ENCODE peak calls at places on chromosomes 13 and 19, in nine cellular contexts. J is neural progenitor cell, Y is astrocyte, O is GM23338, P is A673, N is fibroblast of lung, K is PC-3, Q is DND-41, V is mammary epithelial cell. D is an unnamed sample.
A peak's percentile ranks its signal among the peaks of the same experiment; 100 is the strongest.

GRCh38 chr19:42199440-42200115 is 17.9 kb downstream of the DEDD2 start:
- DNase-seq in N (no peak), J (no peak), O (peak; percentile 61), Q (peak; percentile 93), V (peak; percentile 80), P (no peak), K (no peak), Y (no peak), D (no peak)

GRCh38 chr13:48879854-48880253 is 95.9 kb upstream of the FNDC3A start:
- DNase-seq in Q (no peak), P (no peak), N (no peak), O (no peak), K (no peak), J (no peak), Y (no peak), V (no peak), D (no peak)

GRCh38 chr13:87123987-87124784 is 547.0 kb upstream of the SLITRK5 start:
- DNase-seq in K (peak; percentile 90), P (peak; percentile 92), Y (peak; percentile 100), O (peak; percentile 48), Q (peak; percentile 13), N (peak; percentile 100), J (peak; percentile 59), V (peak; percentile 98), D (peak; percentile 98)

GRCh38 chr13:97430296-97430695 is 3.7 kb upstream of the RAP2A start:
- DNase-seq in J (no peak), Q (no peak), Y (no peak), P (no peak), N (no peak), V (no peak), O (no peak), K (no peak), D (no peak)

GRCh38 chr19:33241530-33242101 is 16.0 kb upstream of the SLC7A10 start:
- DNase-seq in O (peak; percentile 55), Q (no peak), V (peak; percentile 46), P (no peak), Y (no peak), N (peak; percentile 10), J (peak; percentile 55), K (peak; percentile 4), D (peak; percentile 83)

GRCh38 chr19:31146546-31147183 is 202.6 kb downstream of the TSHZ3 start:
- DNase-seq in V (peak; percentile 30), O (peak; percentile 36), Q (no peak), K (no peak), Y (no peak), J (no peak), P (no peak), N (no peak), D (peak; percentile 72)

GRCh38 chr19:44745386-44745831 is 3.1 kb upstream of the BCL3 start:
- DNase-seq in Q (no peak), V (peak; percentile 43), K (peak; percentile 30), Y (peak; percentile 72), J (peak; percentile 22), P (peak; percentile 74), N (peak; percentile 82), O (peak; percentile 52), D (peak; percentile 87)

GRCh38 chr13:111095911-111096501 is 19.1 kb upstream of the ARHGEF7 start:
- DNase-seq in O (no peak), P (no peak), N (no peak), Y (no peak), V (no peak), Q (no peak), J (no peak), K (no peak), D (no peak)

GRCh38 chr19:33862991-33863390 is 66.3 kb downstream of the KCTD15 start:
- DNase-seq in K (no peak), V (no peak), J (no peak), N (no peak), P (no peak), O (no peak), Y (no peak), Q (no peak), D (no peak)

GRCh38 chr13:34594507-34594906 is 347.6 kb upstream of the NBEA start:
- DNase-seq in Q (no peak), K (no peak), O (no peak), J (no peak), N (no peak), P (no peak), Y (no peak), V (no peak), D (no peak)

GRCh38 chr19:13011653-13012389 is 16.5 kb downstream of the NFIX start:
- DNase-seq in O (peak; percentile 78), K (no peak), P (no peak), V (no peak), J (no peak), N (no peak), Y (no peak), Q (no peak), D (peak; percentile 38)

GRCh38 chr13:42524487-42525034 is 49.4 kb upstream of the TNFSF11 start:
- DNase-seq in O (no peak), V (no peak), J (no peak), P (no peak), Y (no peak), K (peak; percentile 30), N (no peak), Q (no peak), D (no peak)

DNA sequence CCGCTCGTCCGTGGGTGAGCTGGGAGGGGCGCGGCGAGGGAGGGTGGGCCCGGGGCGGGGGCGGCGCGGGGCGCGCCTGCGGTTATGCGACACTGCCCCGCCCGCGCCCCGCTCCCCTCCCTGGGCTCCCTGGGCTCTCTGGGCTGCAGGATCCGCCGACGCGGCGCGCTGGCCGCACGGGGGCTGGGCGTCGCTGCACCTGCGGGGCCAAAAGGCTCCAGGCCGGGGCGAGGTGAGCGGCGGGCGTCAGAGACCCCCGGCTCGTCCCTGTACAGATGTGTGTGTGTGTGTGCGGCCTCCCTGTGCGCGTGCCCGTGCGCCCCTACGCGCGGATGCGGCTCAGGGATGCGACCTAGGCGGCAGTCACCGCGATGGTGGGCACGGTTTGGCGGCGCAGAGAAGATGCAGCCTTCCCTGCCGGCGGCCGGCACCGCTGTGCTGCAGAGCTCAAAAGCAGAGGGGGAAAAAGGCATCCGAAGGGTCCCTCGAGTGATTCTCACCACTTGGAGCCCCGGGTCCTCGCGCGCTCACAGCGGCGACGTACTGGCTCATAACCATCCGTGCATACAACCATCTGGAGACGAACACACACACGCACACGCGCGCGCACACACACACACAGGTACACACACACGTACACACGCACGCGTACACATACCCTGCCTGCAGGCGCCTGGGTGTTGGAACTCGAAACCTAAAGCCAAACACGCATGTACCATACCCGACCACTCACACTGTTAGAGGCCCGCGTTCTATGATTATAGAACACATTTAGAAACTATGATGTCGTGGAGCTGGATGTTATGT is 704 bp downstream of the ATP8A2 start:
- DNase-seq in P (peak; percentile 26), J (peak; percentile 66), V (no peak), K (no peak), Y (no peak), O (peak; percentile 64), N (no peak), Q (no peak), D (peak; percentile 14)
- TF ChIP-seq EZH2 in P (no peak), J (peak; percentile 81), V (peak; percentile 91), K (peak; percentile 73), Y (peak; percentile 85), O (no peak), N (peak; percentile 66), Q (no peak), D (peak; percentile 70)

DNA sequence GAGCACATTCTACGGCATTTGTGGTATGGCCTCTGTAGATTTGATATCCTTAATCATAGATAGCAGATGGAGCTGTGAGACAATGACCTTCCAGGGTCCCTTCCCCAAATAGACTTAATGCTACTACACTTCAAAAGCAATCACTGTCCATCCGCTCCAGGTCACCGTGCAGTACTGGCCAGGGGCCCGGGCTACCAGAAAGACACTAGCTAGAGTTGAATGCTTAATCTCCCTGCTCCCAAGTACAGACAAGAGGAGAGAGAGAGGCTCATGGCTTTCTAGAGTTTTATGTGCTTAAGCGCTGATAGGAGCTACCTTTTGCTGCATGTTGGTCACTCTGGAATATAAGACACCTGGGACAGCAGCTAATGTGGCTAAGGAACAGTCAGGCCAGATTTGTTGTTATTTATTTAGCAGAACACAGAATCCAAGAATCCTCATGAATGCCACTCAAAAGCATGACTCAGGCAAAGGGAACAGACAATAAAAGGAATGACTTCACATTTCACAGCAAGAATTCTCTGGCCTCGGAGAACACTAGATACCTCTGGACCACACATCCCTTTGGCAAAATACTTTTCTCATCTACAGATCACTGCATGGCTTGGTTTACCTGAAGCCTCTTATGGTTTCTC is 165.0 kb downstream of the LACC1 start:
- DNase-seq in Q (no peak), Y (peak; percentile 32), N (peak; percentile 43), O (no peak), P (no peak), V (no peak), K (peak; percentile 76), J (no peak), D (no peak)
- TF ChIP-seq EZH2 in Q (no peak), Y (no peak), N (no peak), O (no peak), P (no peak), V (no peak), K (no peak), J (no peak), D (no peak)

GRCh38 chr19:7292950-7293794 is 1.0 kb downstream of the INSR start:
- DNase-seq in V (no peak), N (no peak), J (peak; percentile 36), Q (no peak), O (peak; percentile 39), K (no peak), P (no peak), Y (no peak), D (peak; percentile 48)
- TF ChIP-seq EZH2 in V (no peak), N (no peak), J (peak; percentile 14), Q (no peak), O (no peak), K (no peak), P (no peak), Y (no peak), D (no peak)

GRCh38 chr19:3368441-3368795 is 2.0 kb downstream of the NFIC start:
- DNase-seq in Q (no peak), K (no peak), N (no peak), J (no peak), V (no peak), P (no peak), Y (no peak), O (no peak), D (peak; percentile 53)
- TF ChIP-seq EZH2 in Q (no peak), K (no peak), N (no peak), J (no peak), V (no peak), P (no peak), Y (no peak), O (no peak), D (no peak)

DNA sequence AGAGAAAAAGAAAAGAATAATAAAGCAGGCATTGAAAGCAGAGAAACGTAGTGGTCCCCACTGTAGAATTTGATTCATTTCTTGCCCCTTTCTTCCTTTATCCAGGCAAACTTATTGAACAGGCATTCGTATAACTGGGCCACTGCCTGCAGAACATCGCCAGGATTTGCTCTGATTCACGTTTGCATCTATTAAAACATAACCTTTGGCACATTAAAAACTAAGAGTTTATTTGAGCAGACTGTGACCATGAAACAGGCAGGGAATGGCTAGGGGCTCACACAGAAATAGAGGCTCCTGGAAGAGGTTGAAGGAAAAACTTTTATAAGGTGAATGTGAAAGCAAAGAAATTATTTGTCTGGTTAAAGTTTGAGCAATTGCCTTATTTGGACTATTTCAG is 12.5 kb upstream of the SUPT20H start:
- DNase-seq in N (no peak), Y (no peak), O (no peak), Q (no peak), P (no peak), J (no peak), K (no peak), V (no peak), D (no peak)
- TF ChIP-seq EZH2 in N (no peak), Y (no peak), O (no peak), Q (no peak), P (no peak), J (no peak), K (no peak), V (no peak), D (no peak)